ENCODE peak calls at places on chromosomes 13 and 19, in six cellular contexts. C is SJCRH30; B is WERI-Rb-1; G is effector CD4-positive, alpha-beta T cell; Z is stimulated activated CD4-positive, alpha-beta T cell treated with anti-CD3 and anti-CD28 coated beads, Interleukin-4, amount 100 ng/mL, for 24 hours; W is left lung. Y is an unnamed sample.

GRCh38 chr19:13505164-13505695 is 1.0 kb downstream of the CACNA1A start:
- DNase-seq in G (no peak), W (no peak), Z (no peak), B (no peak), C (no peak), Y (no peak)

GRCh38 chr19:18763674-18764590 is 27.2 kb downstream of the COMP start:
- DNase-seq in C (peak; percentile 73), Z (no peak), G (no peak), W (no peak), B (peak; percentile 77), Y (no peak)

GRCh38 chr13:44894001-44894770 is 95.1 kb downstream of the NUFIP1 start:
- DNase-seq in C (no peak), B (peak; percentile 42), G (no peak), W (no peak), Z (no peak), Y (no peak)

GRCh38 chr19:41883463-41883820 is 458 bp downstream of the ARHGEF1 start:
- DNase-seq in Z (no peak), B (no peak), W (no peak), G (no peak), C (no peak), Y (no peak)

GRCh38 chr19:49398001-49398615 is 10.1 kb downstream of the KASH5 start:
- DNase-seq in W (peak; percentile 52), C (no peak), B (no peak), Z (no peak), G (no peak), Y (no peak)

GRCh38 chr13:37681295-37682032 is 82.9 kb upstream of the POSTN start:
- DNase-seq in G (no peak), Z (no peak), W (no peak), C (no peak), B (no peak), Y (no peak)

GRCh38 chr19:16594131-16594586 is 21.9 kb upstream of the SLC35E1 start:
- DNase-seq in C (no peak), G (peak; percentile 32), B (no peak), W (peak; percentile 76), Z (peak; percentile 36), Y (no peak)

GRCh38 chr13:99992912-99993311 is 11.3 kb downstream of the ZIC2 start:
- DNase-seq in Z (no peak), G (no peak), W (no peak), B (no peak), C (peak; percentile 25), Y (no peak)

GRCh38 chr19:16382775-16383543 is 58.3 kb downstream of the KLF2 start:
- DNase-seq in Z (peak; percentile 77), G (peak; percentile 74), C (peak; percentile 71), W (peak; percentile 92), B (peak; percentile 71), Y (peak; percentile 94)

GRCh38 chr19:17075860-17076538 is 422 bp downstream of the MYO9B start:
- DNase-seq in W (peak; percentile 88), B (peak; percentile 35), C (peak; percentile 66), Z (peak; percentile 43), G (peak; percentile 39), Y (peak; percentile 79)

GRCh38 chr13:28718186-28718537 is 608 bp downstream of the SLC46A3 start:
- DNase-seq in W (no peak), C (peak; percentile 31), Z (no peak), G (no peak), B (no peak), Y (no peak)

GRCh38 chr13:110346661-110347067 is 39.6 kb downstream of the COL4A2 start:
- DNase-seq in Z (no peak), B (no peak), W (no peak), G (no peak), C (no peak), Y (no peak)

GRCh38 chr13:44267966-44268365 is 105.7 kb upstream of the SERP2 start:
- DNase-seq in W (no peak), C (no peak), B (no peak), Z (no peak), G (no peak), Y (no peak)

GRCh38 chr13:94329277-94329676 is 150.2 kb downstream of the DCT start:
- DNase-seq in C (no peak), B (no peak), Z (no peak), W (peak; percentile 45), G (no peak), Y (no peak)

GRCh38 chr19:10424011-10424637 is 3.8 kb downstream of the PDE4A start:
- DNase-seq in W (peak; percentile 96), B (peak; percentile 86), C (peak; percentile 88), G (peak; percentile 57), Z (peak; percentile 69), Y (peak; percentile 87)

GRCh38 chr13:78586706-78587105 is 16.6 kb downstream of the POU4F1 start:
- DNase-seq in Z (no peak), C (no peak), G (no peak), B (no peak), W (peak; percentile 63), Y (no peak)

GRCh38 chr13:58087566-58087965 is 456.0 kb downstream of the PCDH17 start:
- DNase-seq in G (no peak), Z (no peak), C (no peak), W (no peak), B (no peak), Y (no peak)

GRCh38 chr13:49256841-49257240 is 9.1 kb downstream of the CDADC1 start:
- DNase-seq in B (no peak), C (no peak), W (no peak), G (no peak), Z (no peak), Y (no peak)

GRCh38 chr13:35143123-35143522 is 201.1 kb downstream of the NBEA start:
- DNase-seq in Z (no peak), C (no peak), B (no peak), W (no peak), G (no peak), Y (no peak)

GRCh38 chr19:2055871-2056809 is 5.1 kb upstream of the MKNK2 start:
- DNase-seq in G (no peak), Z (no peak), C (peak; percentile 43), W (peak; percentile 77), B (no peak), Y (peak; percentile 90)

GRCh38 chr13:45367358-45367757 is 26.4 kb upstream of the TPT1 start:
- DNase-seq in W (peak; percentile 83), B (no peak), C (peak; percentile 32), G (peak; percentile 88), Z (peak; percentile 94), Y (peak; percentile 77)

GRCh38 chr19:10871711-10872550 is 578 bp downstream of the CARM1 start:
- DNase-seq in W (peak; percentile 91), B (peak; percentile 39), Z (peak; percentile 23), G (peak; percentile 34), C (peak; percentile 46), Y (no peak)

GRCh38 chr19:4385291-4386037 is 14.9 kb downstream of the SH3GL1 start:
- DNase-seq in C (no peak), Z (no peak), W (no peak), G (no peak), B (no peak), Y (no peak)

Y was measured in cardiac septum.